ENCODE peak calls at places on chromosomes 1 and 21, in five cellular contexts. F, R, E, D and A are unnamed samples. For H3K27me3 and H3K4me1, the result is how much of the 10 kb centered on the place peaks cover.

GRCh38 chr1:24536391-24536840 is 19.5 kb upstream of the NCMAP start:
- DNase-seq in F (no peak), R (no peak), E (no peak), D (no peak), A (no peak)

GRCh38 chr1:12581179-12581578 is 36.8 kb downstream of the DHRS3 start:
- DNase-seq in F (no peak), R (no peak), E (no peak), D (no peak), A (no peak)

GRCh38 chr1:172928412-172928811 is 122.3 kb downstream of the TNFSF18 start:
- DNase-seq in F (no peak), R (no peak), E (no peak), D (no peak), A (peak)

GRCh38 chr1:168913711-168914463 is 184.9 kb upstream of the DPT start:
- DNase-seq in F (no peak), R (no peak), E (no peak), D (peak), A (no peak)

GRCh38 chr1:181112071-181112929 is 23.8 kb downstream of the IER5 start:
- DNase-seq in F (peak), R (peak), E (peak), D (peak), A (peak)

GRCh38 chr1:55750020-55750995 is 535.1 kb upstream of the USP24 start:
- DNase-seq in F (no peak), R (no peak), E (no peak), D (no peak), A (no peak)

GRCh38 chr1:103108525-103109150 is 316 bp upstream of the COL11A1 start:
- DNase-seq in F (no peak), R (no peak), E (peak), D (no peak), A (no peak)

GRCh38 chr1:151159373-151159772 is 2.9 kb downstream of the TNFAIP8L2 start:
- DNase-seq in F (no peak), R (no peak), E (no peak), D (no peak), A (no peak)

GRCh38 chr21:15062566-15062965 is 2.2 kb downstream of the NRIP1 start:
- DNase-seq in F (no peak), R (no peak), E (no peak), D (no peak), A (peak)

GRCh38 chr1:65297686-65298085 is 11.7 kb upstream of the DNAJC6 start:
- DNase-seq in F (no peak), R (no peak), E (no peak), D (no peak), A (no peak)

GRCh38 chr1:56278052-56278451 is 301.3 kb downstream of the PLPP3 start:
- DNase-seq in F (no peak), R (no peak), E (no peak), D (no peak), A (no peak)

GRCh38 chr1:33055210-33055991 is 18.7 kb upstream of the AK2 start:
- DNase-seq in F (peak), R (peak), E (peak), D (peak), A (peak)

GRCh38 chr1:219661464-219662092 is 48.7 kb upstream of the ZC3H11B start:
- DNase-seq in F (no peak), R (no peak), E (no peak), D (no peak), A (no peak)

GRCh38 chr1:223326776-223327175 is 37.2 kb downstream of the SUSD4 start:
- DNase-seq in F (no peak), R (no peak), E (no peak), D (no peak), A (peak)

GRCh38 chr1:232014941-232015340 is 388.4 kb downstream of the DISC1 start:
- DNase-seq in F (no peak), R (no peak), E (no peak), D (no peak), A (no peak)

GRCh38 chr1:15013767-15014166 is 139.8 kb upstream of the TMEM51 start:
- DNase-seq in F (no peak), R (no peak), E (no peak), D (no peak), A (no peak)

GRCh38 chr1:22641906-22642636 is 1.4 kb upstream of the C1QC start:
- DNase-seq in F (peak), R (peak), E (peak), D (peak), A (no peak)

GRCh38 chr1:27548858-27549719 is 54.9 kb downstream of the AHDC1 start:
- DNase-seq in F (no peak), R (no peak), E (no peak), D (no peak), A (no peak)

GRCh38 chr1:242651817-242652216 is 127.3 kb upstream of the PLD5 start:
- DNase-seq in F (no peak), R (no peak), E (no peak), D (no peak), A (no peak)

GRCh38 chr1:180183426-180183825 is 28.8 kb downstream of the QSOX1 start:
- DNase-seq in F (no peak), R (no peak), E (no peak), D (no peak), A (no peak)

GRCh38 chr1:31415658-31416057 is 2.6 kb downstream of the SERINC2 start:
- DNase-seq in F (no peak), R (no peak), E (no peak), D (no peak), A (peak)

GRCh38 chr1:29121516-29121937 is 2.2 kb downstream of the TMEM200B start:
- DNase-seq in F (no peak), R (no peak), E (no peak), D (no peak), A (no peak)

GRCh38 chr1:147171399-147172167 is 687 bp downstream of the PRKAB2 start:
- DNase-seq in F (no peak), R (no peak), E (no peak), D (peak), A (peak)

GRCh38 chr1:201072149-201072548 is 40.1 kb downstream of the CACNA1S start:
- DNase-seq in F (no peak), R (no peak), E (no peak), D (no peak), A (peak)

GRCh38 chr1:234597894-234598293 is 12.1 kb downstream of the IRF2BP2 start:
- DNase-seq in F (no peak), R (no peak), E (no peak), D (no peak), A (peak)

GRCh38 chr1:54904476-54905048 is 17.6 kb upstream of the DHCR24 start:
- DNase-seq in F (no peak), R (no peak), E (no peak), D (peak), A (peak)

GRCh38 chr1:248748211-248748610 is 7.3 kb downstream of the LYPD8 start:
- DNase-seq in F (no peak), R (no peak), E (no peak), D (no peak), A (no peak)

GRCh38 chr1:47685763-47686066 is 247.9 kb downstream of the FOXD2 start:
- DNase-seq in F (no peak), R (no peak), E (no peak), D (no peak), A (no peak)

GRCh38 chr1:108785264-108785663 is 38.8 kb downstream of the STXBP3 start:
- DNase-seq in F (no peak), R (no peak), E (no peak), D (no peak), A (no peak)

GRCh38 chr21:27346041-27346448 is 379.2 kb upstream of the ADAMTS5 start:
- DNase-seq in F (no peak), R (no peak), E (no peak), D (no peak), A (peak)

GRCh38 chr21:17416139-17416538 is 96.7 kb upstream of the CXADR start:
- DNase-seq in F (no peak), R (no peak), E (no peak), D (no peak), A (no peak)

GRCh38 chr1:10958614-10959013 is 53.8 kb upstream of the TARDBP start:
- DNase-seq in F (no peak), R (no peak), E (no peak), D (no peak), A (no peak)

GRCh38 chr1:171803056-171803455 is 21.6 kb downstream of the METTL13 start:
- DNase-seq in F (no peak), R (no peak), E (no peak), D (no peak), A (no peak)

GRCh38 chr1:28718601-28719331 is 18.0 kb upstream of the YTHDF2 start:
- DNase-seq in F (no peak), R (no peak), E (no peak), D (no peak), A (no peak)

GRCh38 chr1:110309768-110310167 is 29.4 kb upstream of the RBM15 start:
- DNase-seq in F (no peak), R (no peak), E (no peak), D (no peak), A (no peak)

GRCh38 chr1:164760585-164760968 is 201.6 kb downstream of the PBX1 start:
- DNase-seq in F (no peak), R (no peak), E (no peak), D (no peak), A (no peak)

GRCh38 chr1:19185976-19186375 is 24.1 kb downstream of the UBR4 start:
- DNase-seq in F (no peak), R (no peak), E (no peak), D (no peak), A (no peak)

GRCh38 chr21:45535341-45536081 is 6.7 kb downstream of the SLC19A1 start:
- DNase-seq in F (peak), R (no peak), E (peak), D (no peak), A (no peak)

DNA sequence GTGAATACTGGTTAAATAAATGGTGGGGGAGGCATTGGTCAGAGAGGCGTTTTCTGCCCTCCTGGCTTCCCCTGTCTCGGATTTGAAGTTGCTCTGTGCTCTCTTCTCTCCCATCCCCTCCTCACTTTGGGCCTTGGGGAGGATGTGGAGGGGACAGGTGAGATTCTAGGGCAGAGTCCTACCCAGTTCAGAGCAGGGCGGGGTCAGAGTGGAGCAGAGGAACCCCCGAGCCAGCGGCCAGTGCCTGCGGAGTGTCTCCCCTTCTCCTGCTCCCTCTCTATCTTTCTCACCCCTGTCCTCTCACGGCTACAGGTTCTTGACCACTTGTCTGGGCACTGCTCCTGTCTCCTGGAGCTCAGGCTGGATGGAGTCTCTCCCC is 8.1 kb downstream of the KNCN start:
- DNase-seq in F (no peak), R (no peak), E (no peak), D (no peak), A (no peak)
- H3K27me3 ChIP-seq in F (under half), R (under half), E (under half), D (under half), A (half or more)

DNA sequence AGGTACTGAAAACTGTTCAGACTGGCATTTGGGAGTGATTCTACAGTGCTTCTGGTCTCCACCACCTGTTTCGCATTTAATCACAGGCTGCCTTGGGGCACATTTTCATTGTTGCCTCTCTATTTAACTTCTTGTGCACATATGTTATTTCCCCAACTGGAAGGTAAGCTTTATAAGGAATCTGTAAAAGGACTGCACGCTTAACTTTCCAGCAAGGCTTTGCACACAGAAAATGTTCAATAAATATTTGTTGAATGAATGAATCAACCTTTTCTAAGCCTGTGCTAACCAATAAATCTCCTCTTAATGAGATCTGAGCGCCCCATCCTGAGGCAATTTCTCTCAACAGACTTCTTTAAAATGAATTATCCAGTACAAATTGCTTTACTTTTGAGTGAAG is 84.3 kb upstream of the ARHGAP29 start:
- DNase-seq in F (no peak), R (no peak), E (no peak), D (peak), A (peak)
- H3K4me1 ChIP-seq in F (under half), R (under half), E (under half), D (under half), A (half or more)

GRCh38 chr21:36725793-36726386 is 27.0 kb downstream of the SIM2 start:
- DNase-seq in F (no peak), R (no peak), E (no peak), D (no peak), A (no peak)
- H3K27me3 ChIP-seq in F (under half), R (under half), E (under half), D (under half), A (under half)

GRCh38 chr1:51268675-51269033 is 32.6 kb downstream of the RNF11 start:
- DNase-seq in F (no peak), R (no peak), E (peak), D (no peak), A (no peak)
- H3K4me1 ChIP-seq in F (under half), R (under half), E (under half), D (under half), A (under half)

GRCh38 chr1:148352470-148353118 is 130.5 kb downstream of the PPIAL4G start:
- DNase-seq in F (no peak), R (no peak), E (no peak), D (no peak), A (no peak)
- H3K27me3 ChIP-seq in F (half or more), R (under half), E (half or more), D (under half), A (half or more)

GRCh38 chr1:41639332-41639936 is 155.0 kb upstream of the EDN2 start:
- DNase-seq in F (no peak), R (no peak), E (no peak), D (no peak), A (no peak)
- H3K4me1 ChIP-seq in F (under half), R (under half), E (under half), D (under half), A (under half)

GRCh38 chr1:92482404-92482664 is 4.4 kb downstream of the GFI1 start:
- DNase-seq in F (peak), R (no peak), E (no peak), D (no peak), A (no peak)
- H3K27me3 ChIP-seq in F (half or more), R (under half), E (half or more), D (half or more), A (half or more)

GRCh38 chr1:160625725-160626498 is 20.9 kb downstream of the SLAMF1 start:
- DNase-seq in F (no peak), R (no peak), E (no peak), D (no peak), A (no peak)

GRCh38 chr1:160630523-160631087 is 16.2 kb downstream of the SLAMF1 start:
- DNase-seq in F (no peak), R (no peak), E (no peak), D (no peak), A (no peak)

GRCh38 chr1:160629286-160630210 is 17.3 kb downstream of the SLAMF1 start:
- DNase-seq in F (peak), R (no peak), E (peak), D (no peak), A (no peak)

GRCh38 chr1:160626560-160627342 is 20.1 kb downstream of the SLAMF1 start:
- DNase-seq in F (no peak), R (no peak), E (no peak), D (no peak), A (no peak)

DNA sequence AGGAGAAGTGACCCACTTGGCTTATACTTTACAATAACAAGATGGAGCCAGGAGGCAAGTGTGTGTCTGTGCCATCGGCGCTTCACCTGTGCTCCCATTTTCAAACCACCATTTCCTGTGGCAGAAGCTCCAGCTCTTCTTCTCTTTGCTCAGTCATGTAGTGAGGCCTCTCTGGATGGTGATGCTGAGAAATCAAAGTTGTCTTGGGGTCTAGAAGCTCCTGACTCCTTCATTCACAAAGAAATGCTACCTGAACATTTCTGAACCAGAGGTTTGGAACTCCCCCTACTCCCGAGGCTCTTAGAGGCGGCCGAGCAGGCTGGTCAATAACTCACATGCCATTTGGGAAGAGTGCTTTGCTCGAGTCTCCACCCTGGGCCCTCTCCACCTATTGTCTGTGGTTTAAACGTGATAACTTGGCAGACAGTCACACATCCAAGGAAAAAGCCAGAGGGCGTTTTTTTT is 18.0 kb downstream of the SLAMF1 start:
- DNase-seq in F (no peak), R (no peak), E (no peak), D (no peak), A (no peak)
- H3K4me1 ChIP-seq in F (under half), R (under half), E (under half), D (under half), A (under half)

GRCh38 chr1:225343618-225344017 is 84.2 kb downstream of the LBR start:
- DNase-seq in F (no peak), R (no peak), E (no peak), D (no peak), A (no peak)
- H3K27me3 ChIP-seq in F (under half), R (under half), E (under half), D (under half), A (under half)